ENCODE peak calls at places on chromosomes 2 and 18, in seven cellular contexts. G is memory B cell, U is astrocyte of the hippocampus, I is uterus, J is Kasumi-1, E is H9, C is lung. V is an unnamed sample.

GRCh38 chr2:61177727-61178549 is 15.9 kb downstream of the C2orf74 start:
- DNase-seq in G (peak), U (peak), I (peak), J (peak), E (peak), C (no peak), V (peak)

GRCh38 chr2:204608261-204608660 is 63.0 kb downstream of the PARD3B start:
- DNase-seq in G (no peak), U (peak), I (peak), J (no peak), E (no peak), C (no peak), V (no peak)

GRCh38 chr2:185700883-185701282 is 37.7 kb upstream of the FSIP2 start:
- DNase-seq in G (no peak), U (no peak), I (no peak), J (no peak), E (no peak), C (no peak), V (no peak)

GRCh38 chr2:55957142-55957541 is 33.6 kb upstream of the EFEMP1 start:
- DNase-seq in G (no peak), U (peak), I (no peak), J (no peak), E (no peak), C (no peak), V (no peak)

GRCh38 chr2:220553150-220553549 is 925.7 kb downstream of the SLC4A3 start:
- DNase-seq in G (no peak), U (peak), I (no peak), J (no peak), E (no peak), C (no peak), V (no peak)

GRCh38 chr18:68861365-68861764 is 63.5 kb downstream of the CCDC102B start:
- DNase-seq in G (no peak), U (no peak), I (no peak), J (no peak), E (no peak), C (no peak), V (no peak)

GRCh38 chr18:59917422-59917821 is 17.6 kb downstream of the PMAIP1 start:
- DNase-seq in G (no peak), U (peak), I (no peak), J (peak), E (no peak), C (no peak), V (peak)

GRCh38 chr2:207676827-207677354 is 34.5 kb upstream of the CCNYL1 start:
- DNase-seq in G (no peak), U (peak), I (no peak), J (no peak), E (no peak), C (no peak), V (peak)

GRCh38 chr2:227388537-227389011 is 825 bp upstream of the SCYGR1 start:
- DNase-seq in G (no peak), U (peak), I (no peak), J (no peak), E (no peak), C (no peak), V (peak)

GRCh38 chr2:133286326-133286922 is 281.8 kb downstream of the NCKAP5 start:
- DNase-seq in G (no peak), U (no peak), I (no peak), J (no peak), E (no peak), C (no peak), V (peak)

GRCh38 chr2:6863792-6864191 is 1.9 kb downstream of the CMPK2 start:
- DNase-seq in G (no peak), U (no peak), I (peak), J (no peak), E (no peak), C (no peak), V (no peak)

GRCh38 chr2:224925822-224926124 is 116.5 kb downstream of the DOCK10 start:
- DNase-seq in G (no peak), U (no peak), I (no peak), J (no peak), E (no peak), C (no peak), V (peak)

GRCh38 chr2:239780236-239780997 is 244.7 kb downstream of the NDUFA10 start:
- DNase-seq in G (no peak), U (no peak), I (no peak), J (no peak), E (no peak), C (no peak), V (no peak)

GRCh38 chr2:88180594-88181240 is 10.6 kb downstream of the THNSL2 start:
- DNase-seq in G (no peak), U (peak), I (no peak), J (no peak), E (no peak), C (no peak), V (peak)

GRCh38 chr2:12915792-12916191 is 199.1 kb downstream of the TRIB2 start:
- DNase-seq in G (no peak), U (no peak), I (no peak), J (no peak), E (no peak), C (no peak), V (no peak)

GRCh38 chr2:12412898-12413305 is 303.8 kb upstream of the TRIB2 start:
- DNase-seq in G (no peak), U (peak), I (no peak), J (no peak), E (no peak), C (no peak), V (no peak)

GRCh38 chr2:12921321-12921720 is 204.6 kb downstream of the TRIB2 start:
- DNase-seq in G (no peak), U (no peak), I (no peak), J (no peak), E (no peak), C (no peak), V (no peak)

GRCh38 chr2:119856469-119856901 is 96.8 kb downstream of the PTPN4 start:
- DNase-seq in G (no peak), U (no peak), I (no peak), J (no peak), E (no peak), C (no peak), V (no peak)